ENCODE peak calls at places on chromosomes 16 and 17, in four cellular contexts. T is mucosa of descending colon, F is AG09309, G is right cardiac atrium. E is an unnamed sample.
A peak's percentile ranks its signal among the peaks of the same experiment; 100 is the strongest.

GRCh38 chr17:56185905-56186783 is 32.9 kb downstream of the ANKFN1 start:
- DNase-seq in G (no peak), F (peak; percentile 55), T (no peak), E (no peak)

GRCh38 chr16:74035816-74036215 is 260.8 kb upstream of the PSMD7 start:
- DNase-seq in T (no peak), G (no peak), F (no peak), E (peak; percentile 39)

GRCh38 chr16:48317614-48318013 is 67.6 kb downstream of the SIAH1 start:
- DNase-seq in T (no peak), G (no peak), F (peak; percentile 27), E (no peak)

GRCh38 chr16:56102159-56102798 is 89.0 kb upstream of the GNAO1 start:
- DNase-seq in G (peak; percentile 84), T (peak; percentile 21), F (no peak), E (no peak)

GRCh38 chr17:82874011-82874835 is 34.4 kb upstream of the ZNF750 start:
- DNase-seq in G (peak; percentile 51), T (peak; percentile 24), F (no peak), E (no peak)

GRCh38 chr17:50364715-50365114 is 8.3 kb downstream of the MRPL27 start:
- DNase-seq in T (no peak), F (no peak), G (no peak), E (no peak)

GRCh38 chr16:66399930-66400329 is 27.2 kb upstream of the BEAN1 start:
- DNase-seq in G (peak; percentile 70), F (no peak), T (no peak), E (no peak)

GRCh38 chr17:15185625-15185991 is 79.5 kb downstream of the PMP22 start:
- DNase-seq in T (no peak), F (peak; percentile 87), G (no peak), E (no peak)

GRCh38 chr17:72560303-72561247 is 439.8 kb downstream of the SOX9 start:
- DNase-seq in T (peak; percentile 85), F (no peak), G (no peak), E (peak; percentile 55)

GRCh38 chr17:81401727-81402529 is 6.7 kb downstream of the BAHCC1 start:
- DNase-seq in F (no peak), G (peak; percentile 84), T (no peak), E (no peak)

GRCh38 chr17:81402530-81402941 is 7.3 kb downstream of the BAHCC1 start:
- DNase-seq in F (no peak), G (no peak), T (no peak), E (no peak)

GRCh38 chr17:81400154-81400938 is 5.1 kb downstream of the BAHCC1 start:
- DNase-seq in G (peak; percentile 83), F (no peak), T (no peak), E (no peak)

GRCh38 chr17:81399481-81400153 is 4.4 kb downstream of the BAHCC1 start:
- DNase-seq in F (no peak), T (no peak), G (peak; percentile 75), E (no peak)

GRCh38 chr17:81400939-81401726 is 5.9 kb downstream of the BAHCC1 start:
- DNase-seq in G (no peak), F (no peak), T (no peak), E (no peak)
- H3K4me3 ChIP-seq in G (peak overlapping the region; percentile 91), F (peak overlapping the region; percentile 54), T (no peak overlapping the region), E (peak overlapping the region; percentile 57)

DNA sequence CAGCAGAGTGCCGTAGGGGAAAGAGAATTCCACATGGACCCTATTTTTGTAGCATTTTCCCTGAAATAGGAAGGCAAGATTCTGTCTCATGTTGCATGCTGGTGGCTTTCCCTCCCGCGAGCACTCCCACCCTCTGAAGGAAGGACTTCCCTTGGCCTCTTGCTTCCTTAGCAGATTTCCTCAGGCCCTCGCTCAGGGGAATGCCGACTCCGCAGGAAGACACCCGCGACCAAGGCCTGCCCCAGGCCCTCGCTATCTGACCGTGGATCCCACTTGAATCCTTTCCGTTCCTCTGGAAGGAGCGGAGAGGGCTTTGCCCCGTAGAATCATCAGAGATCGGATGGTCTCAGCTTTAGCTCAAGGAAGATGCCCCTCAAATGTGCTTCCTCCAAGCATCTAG is 179.4 kb upstream of the FOXF1 start:
- DNase-seq in F (no peak), G (no peak), T (no peak), E (no peak)
- H3K4me3 ChIP-seq in F (no peak overlapping the region), G (no peak overlapping the region), T (no peak overlapping the region), E (no peak overlapping the region)

GRCh38 chr16:50282010-50282538 is 15.7 kb downstream of the ADCY7 start:
- DNase-seq in F (no peak), G (peak; percentile 93), T (peak; percentile 75), E (peak; percentile 69)
- H3K4me3 ChIP-seq in F (no peak overlapping the region), G (no peak overlapping the region), T (no peak overlapping the region), E (no peak overlapping the region)

GRCh38 chr16:28621756-28622155 is 11.9 kb upstream of the SULT1A1 start:
- DNase-seq in T (no peak), F (no peak), G (no peak), E (no peak)

GRCh38 chr16:28623172-28623711 is 13.4 kb upstream of the SULT1A1 start:
- DNase-seq in F (no peak), G (peak; percentile 84), T (peak; percentile 85), E (peak; percentile 63)
- H3K4me3 ChIP-seq in F (no peak overlapping the region), G (peak overlapping the region; percentile 36), T (peak overlapping the region; percentile 9), E (peak overlapping the region; percentile 71)

E was measured in Jurkat, Clone E6-1.